ENCODE peak calls at places on chromosomes 7 and 10, in seven cellular contexts. One of them, this sample, is unnamed.

GRCh38 chr10:77970869-77971803 is 44.6 kb upstream of the DLG5 start:
- DNase-seq in breast epithelium: peak
- DNase-seq in right atrium auricular region: peak
- DNase-seq in HFF-Myc: peak
- DNase-seq in epithelial cell of esophagus: peak
- DNase-seq in dorsolateral prefrontal cortex: no peak
- DNase-seq in tibial artery: peak
- DNase-seq in this sample: peak

GRCh38 chr7:5429857-5430611 is 6.4 kb upstream of the TNRC18 start:
- DNase-seq in tibial artery: peak
- DNase-seq in HFF-Myc: no peak
- DNase-seq in epithelial cell of esophagus: peak
- DNase-seq in right atrium auricular region: no peak
- DNase-seq in breast epithelium: peak
- DNase-seq in dorsolateral prefrontal cortex: no peak
- DNase-seq in this sample: no peak

GRCh38 chr7:146129296-146129695 is 12.7 kb downstream of the CNTNAP2 start:
- DNase-seq in tibial artery: no peak
- DNase-seq in HFF-Myc: no peak
- DNase-seq in dorsolateral prefrontal cortex: no peak
- DNase-seq in breast epithelium: no peak
- DNase-seq in epithelial cell of esophagus: no peak
- DNase-seq in right atrium auricular region: no peak
- DNase-seq in this sample: no peak

GRCh38 chr7:97003262-97004236 is 1.8 kb upstream of the DLX6 start:
- DNase-seq in tibial artery: no peak
- DNase-seq in right atrium auricular region: no peak
- DNase-seq in dorsolateral prefrontal cortex: no peak
- DNase-seq in epithelial cell of esophagus: no peak
- DNase-seq in HFF-Myc: no peak
- DNase-seq in breast epithelium: no peak
- DNase-seq in this sample: no peak

GRCh38 chr10:103839867-103840746 is 15.3 kb downstream of the SH3PXD2A start:
- DNase-seq in HFF-Myc: no peak
- DNase-seq in tibial artery: peak
- DNase-seq in right atrium auricular region: no peak
- DNase-seq in epithelial cell of esophagus: no peak
- DNase-seq in breast epithelium: no peak
- DNase-seq in dorsolateral prefrontal cortex: no peak
- DNase-seq in this sample: peak

GRCh38 chr7:27939893-27940292 is 199.9 kb downstream of the TAX1BP1 start:
- DNase-seq in right atrium auricular region: no peak
- DNase-seq in HFF-Myc: no peak
- DNase-seq in tibial artery: no peak
- DNase-seq in dorsolateral prefrontal cortex: peak
- DNase-seq in epithelial cell of esophagus: no peak
- DNase-seq in breast epithelium: no peak
- DNase-seq in this sample: no peak

GRCh38 chr10:23556727-23557440 is 118.0 kb downstream of the OTUD1 start:
- DNase-seq in breast epithelium: no peak
- DNase-seq in dorsolateral prefrontal cortex: no peak
- DNase-seq in right atrium auricular region: no peak
- DNase-seq in HFF-Myc: peak
- DNase-seq in tibial artery: no peak
- DNase-seq in epithelial cell of esophagus: peak
- DNase-seq in this sample: peak

GRCh38 chr7:6403907-6404306 is 43.8 kb downstream of the DAGLB start:
- DNase-seq in tibial artery: no peak
- DNase-seq in breast epithelium: peak
- DNase-seq in epithelial cell of esophagus: peak
- DNase-seq in dorsolateral prefrontal cortex: no peak
- DNase-seq in right atrium auricular region: no peak
- DNase-seq in HFF-Myc: no peak
- DNase-seq in this sample: no peak

GRCh38 chr7:98211676-98212531 is 665 bp downstream of the BHLHA15 start:
- DNase-seq in breast epithelium: no peak
- DNase-seq in dorsolateral prefrontal cortex: no peak
- DNase-seq in epithelial cell of esophagus: no peak
- DNase-seq in right atrium auricular region: no peak
- DNase-seq in HFF-Myc: no peak
- DNase-seq in tibial artery: peak
- DNase-seq in this sample: no peak

GRCh38 chr10:79559726-79560125 is 481 bp downstream of the SFTPA2 start:
- DNase-seq in dorsolateral prefrontal cortex: peak
- DNase-seq in HFF-Myc: no peak
- DNase-seq in right atrium auricular region: no peak
- DNase-seq in tibial artery: no peak
- DNase-seq in breast epithelium: no peak
- DNase-seq in epithelial cell of esophagus: peak
- DNase-seq in this sample: no peak

GRCh38 chr7:120988591-120989299 is at the start of gene CPED1:
- DNase-seq in breast epithelium: peak
- DNase-seq in epithelial cell of esophagus: peak
- DNase-seq in right atrium auricular region: peak
- DNase-seq in tibial artery: peak
- DNase-seq in dorsolateral prefrontal cortex: peak
- DNase-seq in HFF-Myc: no peak
- DNase-seq in this sample: peak

GRCh38 chr10:131226831-131227740 is 84.4 kb downstream of the TCERG1L start:
- DNase-seq in HFF-Myc: no peak
- DNase-seq in right atrium auricular region: no peak
- DNase-seq in dorsolateral prefrontal cortex: no peak
- DNase-seq in breast epithelium: no peak
- DNase-seq in tibial artery: no peak
- DNase-seq in epithelial cell of esophagus: no peak
- DNase-seq in this sample: no peak

GRCh38 chr7:91263359-91264082 is 712 bp upstream of the FZD1 start:
- DNase-seq in right atrium auricular region: no peak
- DNase-seq in tibial artery: peak
- DNase-seq in dorsolateral prefrontal cortex: peak
- DNase-seq in HFF-Myc: no peak
- DNase-seq in breast epithelium: no peak
- DNase-seq in epithelial cell of esophagus: no peak
- DNase-seq in this sample: no peak

GRCh38 chr7:127876393-127876792 is 154.8 kb downstream of the LRRC4 start:
- DNase-seq in HFF-Myc: no peak
- DNase-seq in tibial artery: no peak
- DNase-seq in right atrium auricular region: no peak
- DNase-seq in dorsolateral prefrontal cortex: no peak
- DNase-seq in breast epithelium: no peak
- DNase-seq in epithelial cell of esophagus: peak
- DNase-seq in this sample: peak

GRCh38 chr10:112689327-112689726 is 242.3 kb downstream of the VTI1A start:
- DNase-seq in HFF-Myc: no peak
- DNase-seq in epithelial cell of esophagus: peak
- DNase-seq in dorsolateral prefrontal cortex: no peak
- DNase-seq in breast epithelium: no peak
- DNase-seq in tibial artery: peak
- DNase-seq in right atrium auricular region: no peak
- DNase-seq in this sample: no peak

GRCh38 chr7:71198887-71199286 is 66.9 kb downstream of the GALNT17 start:
- DNase-seq in right atrium auricular region: no peak
- DNase-seq in dorsolateral prefrontal cortex: no peak
- DNase-seq in HFF-Myc: no peak
- DNase-seq in epithelial cell of esophagus: no peak
- DNase-seq in tibial artery: no peak
- DNase-seq in breast epithelium: peak
- DNase-seq in this sample: no peak

GRCh38 chr7:42106562-42106961 is 130.4 kb downstream of the GLI3 start:
- DNase-seq in epithelial cell of esophagus: no peak
- DNase-seq in breast epithelium: no peak
- DNase-seq in HFF-Myc: no peak
- DNase-seq in dorsolateral prefrontal cortex: no peak
- DNase-seq in tibial artery: no peak
- DNase-seq in right atrium auricular region: no peak
- DNase-seq in this sample: no peak

GRCh38 chr10:62744136-62744535 is 60.4 kb upstream of the ADO start:
- DNase-seq in HFF-Myc: peak
- DNase-seq in breast epithelium: no peak
- DNase-seq in dorsolateral prefrontal cortex: no peak
- DNase-seq in tibial artery: no peak
- DNase-seq in epithelial cell of esophagus: no peak
- DNase-seq in right atrium auricular region: no peak
- DNase-seq in this sample: no peak

GRCh38 chr7:107201795-107202450 is 33.1 kb downstream of the HBP1 start:
- DNase-seq in dorsolateral prefrontal cortex: peak
- DNase-seq in tibial artery: no peak
- DNase-seq in right atrium auricular region: no peak
- DNase-seq in epithelial cell of esophagus: peak
- DNase-seq in HFF-Myc: no peak
- DNase-seq in breast epithelium: no peak
- DNase-seq in this sample: peak

GRCh38 chr7:141551080-141551772 is at the start of gene AGK:
- DNase-seq in right atrium auricular region: no peak
- DNase-seq in breast epithelium: peak
- DNase-seq in tibial artery: peak
- DNase-seq in HFF-Myc: peak
- DNase-seq in dorsolateral prefrontal cortex: peak
- DNase-seq in epithelial cell of esophagus: peak
- DNase-seq in this sample: peak

GRCh38 chr7:54339074-54339473 is 203.1 kb upstream of the VSTM2A start:
- DNase-seq in dorsolateral prefrontal cortex: no peak
- DNase-seq in epithelial cell of esophagus: no peak
- DNase-seq in HFF-Myc: peak
- DNase-seq in breast epithelium: no peak
- DNase-seq in right atrium auricular region: no peak
- DNase-seq in tibial artery: no peak
- DNase-seq in this sample: peak

GRCh38 chr7:30594540-30595460 is at the start of gene GARS1:
- DNase-seq in epithelial cell of esophagus: peak
- DNase-seq in breast epithelium: peak
- DNase-seq in dorsolateral prefrontal cortex: peak
- DNase-seq in HFF-Myc: peak
- DNase-seq in right atrium auricular region: peak
- DNase-seq in tibial artery: peak
- DNase-seq in this sample: peak

GRCh38 chr10:123995082-123995460 is 98.3 kb downstream of the CHST15 start:
- DNase-seq in tibial artery: peak
- DNase-seq in dorsolateral prefrontal cortex: no peak
- DNase-seq in breast epithelium: no peak
- DNase-seq in right atrium auricular region: peak
- DNase-seq in epithelial cell of esophagus: no peak
- DNase-seq in HFF-Myc: no peak
- DNase-seq in this sample: no peak
- H3K4me3 ChIP-seq in tibial artery: peak
- H3K4me3 ChIP-seq in dorsolateral prefrontal cortex: no peak
- H3K4me3 ChIP-seq in breast epithelium: no peak
- H3K4me3 ChIP-seq in right atrium auricular region: peak
- H3K4me3 ChIP-seq in epithelial cell of esophagus: no peak
- H3K4me3 ChIP-seq in HFF-Myc: peak
- H3K4me3 ChIP-seq in this sample: peak

GRCh38 chr10:5811387-5811821 is 1.8 kb downstream of the GDI2 start:
- DNase-seq in HFF-Myc: peak
- DNase-seq in right atrium auricular region: no peak
- DNase-seq in tibial artery: no peak
- DNase-seq in dorsolateral prefrontal cortex: no peak
- DNase-seq in epithelial cell of esophagus: peak
- DNase-seq in breast epithelium: no peak
- DNase-seq in this sample: peak
- TF ChIP-seq CTCF in HFF-Myc: no peak
- TF ChIP-seq CTCF in right atrium auricular region: no peak
- TF ChIP-seq CTCF in tibial artery: no peak
- TF ChIP-seq CTCF in dorsolateral prefrontal cortex: no peak
- TF ChIP-seq CTCF in epithelial cell of esophagus: no peak
- TF ChIP-seq CTCF in breast epithelium: no peak
- TF ChIP-seq CTCF in this sample: no peak

DNA sequence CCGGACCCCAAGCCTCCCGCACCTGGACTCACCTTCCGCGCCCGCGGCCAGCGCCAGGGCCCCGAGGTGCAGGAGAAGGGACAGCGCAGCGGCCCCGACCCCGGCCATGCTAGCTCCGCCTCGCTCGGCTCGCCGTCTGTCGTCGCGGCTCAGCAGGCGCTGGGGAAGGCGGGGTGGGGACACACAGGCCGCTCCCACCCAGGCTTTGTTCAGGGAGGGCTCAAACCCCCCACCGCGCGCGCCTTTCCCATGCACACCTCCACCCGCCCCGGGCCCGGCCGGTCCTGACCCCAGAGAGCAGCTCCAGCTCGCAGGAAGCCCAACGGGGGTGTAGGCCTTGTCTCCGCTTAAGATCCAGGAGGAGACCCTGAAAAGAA is at the start of gene KCP:
- DNase-seq in epithelial cell of esophagus: no peak
- DNase-seq in breast epithelium: no peak
- DNase-seq in HFF-Myc: no peak
- DNase-seq in dorsolateral prefrontal cortex: no peak
- DNase-seq in tibial artery: peak
- DNase-seq in right atrium auricular region: no peak
- DNase-seq in this sample: no peak
- H3K4me3 ChIP-seq in epithelial cell of esophagus: peak
- H3K4me3 ChIP-seq in breast epithelium: peak
- H3K4me3 ChIP-seq in HFF-Myc: peak
- H3K4me3 ChIP-seq in dorsolateral prefrontal cortex: no peak
- H3K4me3 ChIP-seq in tibial artery: peak
- H3K4me3 ChIP-seq in right atrium auricular region: peak
- H3K4me3 ChIP-seq in this sample: peak

GRCh38 chr10:98745645-98746044 is 298.9 kb upstream of the HPS1 start:
- DNase-seq in breast epithelium: no peak
- DNase-seq in right atrium auricular region: no peak
- DNase-seq in epithelial cell of esophagus: no peak
- DNase-seq in dorsolateral prefrontal cortex: no peak
- DNase-seq in HFF-Myc: no peak
- DNase-seq in tibial artery: no peak
- DNase-seq in this sample: no peak
- TF ChIP-seq CTCF in breast epithelium: no peak
- TF ChIP-seq CTCF in right atrium auricular region: no peak
- TF ChIP-seq CTCF in epithelial cell of esophagus: no peak
- TF ChIP-seq CTCF in dorsolateral prefrontal cortex: no peak
- TF ChIP-seq CTCF in HFF-Myc: no peak
- TF ChIP-seq CTCF in tibial artery: no peak
- TF ChIP-seq CTCF in this sample: no peak

DNA sequence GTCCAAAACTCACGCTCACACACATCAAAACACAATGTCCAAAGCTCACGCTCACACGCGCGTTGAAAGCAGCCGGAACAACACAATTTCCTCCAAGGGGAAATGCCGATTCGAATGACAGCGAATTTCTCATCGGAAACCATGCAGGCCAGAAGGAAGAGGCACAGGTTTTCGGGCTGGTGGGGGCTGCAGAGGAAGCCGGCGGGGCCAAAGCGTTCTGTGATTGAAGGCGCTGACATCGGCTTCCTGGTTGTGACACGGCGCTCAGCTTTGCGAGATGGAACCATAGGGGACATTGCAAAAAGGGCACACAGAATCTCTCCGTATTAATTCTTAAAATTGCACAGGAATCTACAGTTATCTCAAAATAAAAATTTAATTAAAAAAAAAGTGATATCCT is 61.3 kb downstream of the FOXL3 start:
- DNase-seq in epithelial cell of esophagus: no peak
- DNase-seq in dorsolateral prefrontal cortex: no peak
- DNase-seq in right atrium auricular region: no peak
- DNase-seq in tibial artery: no peak
- DNase-seq in breast epithelium: no peak
- DNase-seq in HFF-Myc: no peak
- DNase-seq in this sample: no peak
- H3K4me3 ChIP-seq in epithelial cell of esophagus: no peak
- H3K4me3 ChIP-seq in dorsolateral prefrontal cortex: no peak
- H3K4me3 ChIP-seq in right atrium auricular region: no peak
- H3K4me3 ChIP-seq in tibial artery: no peak
- H3K4me3 ChIP-seq in breast epithelium: no peak
- H3K4me3 ChIP-seq in HFF-Myc: no peak
- H3K4me3 ChIP-seq in this sample: no peak

This sample was measured in astrocyte of the spinal cord.